ENCODE peak calls at places on chromosomes 6 and 20, in ten cellular contexts. P is CD8-positive, alpha-beta T cell; Z is gastrocnemius medialis; F is breast epithelium; H is pancreas; N is HCT116; X is thyroid gland; U is BE2C; C is cardiac muscle cell; R is SK-N-SH. Y is an unnamed sample. For H3K4me1 and H3K9me3, the result is how much of the 10 kb centered on the place peaks cover.

GRCh38 chr6:121759370-121759769 is 323.9 kb downstream of the GJA1 start:
- DNase-seq in P (no peak), U (no peak), C (no peak), F (no peak), Z (no peak), R (no peak), N (no peak), H (no peak), X (no peak), Y (no peak)

GRCh38 chr6:6004147-6004995 is 2.4 kb downstream of the NRN1 start:
- DNase-seq in N (no peak), C (no peak), Z (no peak), F (no peak), U (no peak), H (no peak), X (no peak), P (no peak), R (peak), Y (peak)

GRCh38 chr20:44731657-44732056 is 14.0 kb upstream of the KCNK15 start:
- DNase-seq in Z (no peak), R (no peak), N (no peak), H (no peak), P (no peak), U (no peak), C (no peak), F (no peak), X (peak), Y (no peak)

GRCh38 chr6:582370-582769 is 74.5 kb downstream of the HUS1B start:
- DNase-seq in N (no peak), R (no peak), X (no peak), H (no peak), P (no peak), F (no peak), Z (no peak), C (peak), U (no peak), Y (peak)

GRCh38 chr20:18361678-18362077 is 73.4 kb downstream of the ZNF133 start:
- DNase-seq in Z (no peak), C (no peak), R (no peak), H (no peak), U (no peak), P (no peak), F (no peak), N (no peak), X (no peak), Y (no peak)

GRCh38 chr6:99846021-99846420 is 148.0 kb downstream of the MCHR2 start:
- DNase-seq in P (no peak), C (no peak), X (no peak), R (no peak), F (no peak), H (no peak), Z (no peak), U (no peak), N (no peak), Y (no peak)

GRCh38 chr6:21634582-21634981 is 41.0 kb downstream of the SOX4 start:
- DNase-seq in F (no peak), N (no peak), X (no peak), H (no peak), P (no peak), C (peak), R (no peak), Z (no peak), U (no peak), Y (no peak)

GRCh38 chr6:136510299-136510698 is 39.9 kb downstream of the MAP7 start:
- DNase-seq in U (no peak), H (no peak), N (no peak), F (no peak), C (no peak), R (no peak), Z (no peak), X (no peak), P (no peak), Y (no peak)

GRCh38 chr6:150417899-150418824 is 49.4 kb downstream of the IYD start:
- DNase-seq in U (no peak), X (peak), P (peak), N (peak), R (peak), H (no peak), Z (no peak), C (peak), F (no peak), Y (peak)

GRCh38 chr6:82571431-82571830 is 207.8 kb downstream of the TPBG start:
- DNase-seq in P (no peak), N (no peak), Z (no peak), X (no peak), C (no peak), H (no peak), R (no peak), F (no peak), U (no peak), Y (no peak)

GRCh38 chr20:17663486-17663885 is 18.6 kb downstream of the RRBP1 start:
- DNase-seq in R (no peak), N (no peak), P (no peak), Z (no peak), X (no peak), F (no peak), C (no peak), H (no peak), U (no peak), Y (no peak)

GRCh38 chr20:41786158-41786557 is 168.0 kb upstream of the CHD6 start:
- DNase-seq in R (no peak), X (no peak), C (no peak), F (no peak), N (no peak), Z (no peak), U (no peak), H (no peak), P (no peak), Y (peak)

GRCh38 chr20:8809107-8809953 is 259.6 kb upstream of the PLCB4 start:
- DNase-seq in P (no peak), F (no peak), X (no peak), R (no peak), H (peak), U (no peak), N (no peak), Z (no peak), C (no peak), Y (no peak)
- H3K4me1 ChIP-seq in P (under half), F (under half), X (under half), R (under half), H (under half), U (under half), N (under half), Z (under half), C (under half), Y (under half)

DNA sequence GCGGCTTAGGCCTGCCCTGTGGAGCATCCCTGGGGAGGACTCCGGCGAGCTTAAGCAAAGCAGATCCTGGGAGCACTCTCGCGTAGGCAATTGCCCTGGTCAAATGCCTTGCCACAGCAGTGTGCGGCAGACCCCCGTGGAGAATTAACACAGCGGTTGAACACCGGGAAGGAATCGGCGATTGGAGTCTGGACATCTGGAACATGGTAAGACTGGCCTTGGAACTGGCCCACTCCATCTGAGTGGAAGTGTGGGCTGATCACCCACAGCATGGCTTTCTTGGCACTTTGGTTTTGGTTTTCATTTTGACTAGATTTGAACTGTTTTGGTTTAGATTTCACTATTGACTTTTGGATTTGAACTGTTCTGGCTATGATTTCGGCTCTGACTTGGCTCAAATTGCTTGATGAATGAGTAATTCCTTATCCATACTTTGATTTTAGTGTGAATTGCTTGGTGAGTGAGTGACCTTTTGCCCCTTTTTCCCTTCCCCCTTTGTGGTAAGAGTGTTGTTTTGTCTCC is 300.7 kb downstream of the RNGTT start:
- DNase-seq in F (no peak), P (no peak), Z (no peak), C (no peak), X (no peak), R (no peak), U (no peak), N (no peak), H (no peak), Y (no peak)
- H3K9me3 ChIP-seq in F (under half), P (under half), Z (under half), C (under half), X (under half), R (under half), U (under half), N (under half), H (under half), Y (under half)

GRCh38 chr6:156887623-156888269 is 110.6 kb downstream of the ARID1B start:
- DNase-seq in P (no peak), X (no peak), H (no peak), U (no peak), R (no peak), N (no peak), F (no peak), C (no peak), Z (no peak), Y (no peak)
- H3K4me1 ChIP-seq in P (under half), X (under half), H (under half), U (under half), R (under half), N (under half), F (under half), C (under half), Z (half or more), Y (under half)

DNA sequence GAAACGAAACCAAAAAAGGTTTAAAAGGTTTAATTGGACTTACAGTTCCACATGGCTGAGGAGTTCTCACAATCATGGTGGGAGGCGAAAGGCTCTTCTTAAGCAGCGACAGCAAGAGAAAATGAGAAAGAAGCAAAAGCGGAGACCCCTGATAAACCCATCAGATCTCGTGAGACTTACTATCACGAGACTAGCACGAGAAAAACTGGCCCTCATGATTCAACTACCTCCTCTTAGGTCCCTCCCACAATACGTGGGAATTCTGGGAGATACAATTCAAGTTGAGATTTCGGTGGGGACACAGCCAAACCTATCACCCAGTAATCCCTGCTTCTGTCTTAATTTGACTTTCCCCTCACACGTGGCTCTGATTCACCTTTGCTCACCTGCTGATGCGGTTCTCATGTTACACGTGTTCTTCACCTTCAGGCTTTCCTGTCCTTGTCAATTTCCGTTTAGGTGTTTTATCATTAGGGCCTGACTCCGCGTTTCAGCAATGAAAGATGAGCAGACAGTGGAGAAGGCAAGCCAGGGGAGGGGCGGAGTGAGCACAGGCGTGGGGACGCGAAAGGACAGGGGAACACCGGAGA is 57.1 kb downstream of the AGPAT4 start:
- DNase-seq in F (no peak), H (no peak), C (no peak), P (no peak), N (no peak), X (no peak), Z (no peak), U (no peak), R (no peak), Y (no peak)
- H3K9me3 ChIP-seq in F (under half), H (under half), C (under half), P (under half), N (under half), X (under half), Z (under half), U (under half), R (under half), Y (under half)

GRCh38 chr20:5656136-5656535 is 94.1 kb upstream of the SHLD1 start:
- DNase-seq in P (no peak), C (no peak), Z (no peak), F (no peak), X (no peak), H (no peak), N (no peak), U (no peak), R (no peak), Y (no peak)

GRCh38 chr20:5654557-5654956 is 95.6 kb upstream of the SHLD1 start:
- DNase-seq in C (no peak), P (no peak), N (no peak), Z (no peak), H (no peak), X (no peak), F (no peak), U (no peak), R (no peak), Y (no peak)

GRCh38 chr20:5658897-5659296 is 91.3 kb upstream of the SHLD1 start:
- DNase-seq in C (peak), X (peak), R (no peak), P (peak), F (peak), U (no peak), Z (peak), H (peak), N (no peak), Y (no peak)

GRCh38 chr20:5657873-5658200 is 92.4 kb upstream of the SHLD1 start:
- DNase-seq in N (no peak), Z (no peak), C (no peak), P (no peak), U (no peak), F (no peak), R (no peak), X (no peak), H (no peak), Y (no peak)

GRCh38 chr20:5657190-5657872 is 92.9 kb upstream of the SHLD1 start:
- DNase-seq in F (peak), N (no peak), U (no peak), C (peak), R (peak), H (peak), X (peak), P (no peak), Z (peak), Y (peak)
- H3K4me1 ChIP-seq in F (under half), N (under half), U (under half), C (under half), R (under half), H (under half), X (under half), P (under half), Z (under half), Y (under half)

GRCh38 chr6:148648754-148649453 is 97.9 kb upstream of the UST start:
- DNase-seq in H (no peak), U (no peak), P (no peak), F (no peak), X (no peak), R (no peak), N (no peak), C (no peak), Z (no peak), Y (no peak)

GRCh38 chr6:148657053-148657452 is 89.8 kb upstream of the UST start:
- DNase-seq in P (no peak), H (no peak), Z (no peak), U (no peak), R (no peak), C (no peak), N (no peak), X (no peak), F (no peak), Y (no peak)

GRCh38 chr6:148649454-148649963 is 97.3 kb upstream of the UST start:
- DNase-seq in P (no peak), X (peak), R (no peak), Z (no peak), N (no peak), U (no peak), C (no peak), F (no peak), H (no peak), Y (no peak)

GRCh38 chr6:148650941-148651540 is 95.8 kb upstream of the UST start:
- DNase-seq in P (no peak), F (no peak), X (peak), U (no peak), R (no peak), N (no peak), C (no peak), H (no peak), Z (no peak), Y (no peak)

DNA sequence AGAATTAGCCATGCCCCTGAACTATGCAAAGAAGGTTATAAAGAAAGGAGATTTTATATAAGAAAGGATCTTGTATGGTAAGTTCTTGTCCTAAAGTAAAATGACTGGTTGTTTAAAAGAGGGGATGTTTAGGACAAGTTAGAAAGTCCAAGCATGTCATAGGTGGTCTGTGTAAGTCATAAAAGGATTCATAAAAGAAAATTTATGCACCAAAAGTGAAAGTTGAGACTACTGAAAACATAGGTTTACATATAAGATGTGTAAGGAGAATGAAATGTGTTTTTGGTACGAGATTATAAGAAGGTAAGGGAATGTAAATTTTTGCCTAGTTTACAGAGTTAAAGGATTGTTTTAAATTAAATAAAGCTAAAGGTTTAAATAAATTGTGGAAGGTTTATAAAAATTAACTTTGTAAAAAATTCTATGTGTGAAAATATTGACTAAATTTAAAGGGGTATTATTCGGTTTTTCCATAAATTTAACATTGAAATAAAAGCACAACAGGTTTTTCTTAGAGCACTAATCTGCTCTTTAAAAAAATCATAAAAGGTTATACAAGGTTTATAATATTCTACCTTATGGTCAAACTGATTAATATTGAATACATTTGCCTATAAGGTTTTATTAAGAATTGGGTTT is 93.6 kb upstream of the UST start:
- DNase-seq in H (no peak), N (peak), U (no peak), X (no peak), C (peak), F (no peak), R (no peak), P (no peak), Z (no peak), Y (no peak)
- H3K9me3 ChIP-seq in H (under half), N (under half), U (under half), X (under half), C (under half), F (under half), R (under half), P (under half), Z (under half), Y (under half)

DNA sequence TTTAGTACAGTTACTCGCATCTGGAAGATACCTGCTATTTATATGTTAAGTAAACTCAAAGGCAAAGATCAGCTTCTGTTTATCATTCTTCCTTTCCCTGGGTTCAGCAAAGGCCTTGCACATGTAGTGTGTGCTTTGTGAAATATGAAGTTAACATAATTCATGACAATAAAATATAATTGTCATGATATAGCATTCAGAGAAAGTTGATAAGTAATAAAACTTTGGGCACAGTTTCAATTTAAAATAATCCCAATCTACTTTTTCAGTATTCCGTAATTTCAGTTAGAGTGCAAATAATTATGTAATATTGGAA is 51.9 kb upstream of the ZNF217 start:
- DNase-seq in R (no peak), N (no peak), P (no peak), H (no peak), U (no peak), C (no peak), Z (no peak), F (no peak), X (no peak), Y (no peak)
- H3K4me1 ChIP-seq in R (under half), N (under half), P (under half), H (under half), U (under half), C (under half), Z (under half), F (under half), X (under half), Y (under half)

DNA sequence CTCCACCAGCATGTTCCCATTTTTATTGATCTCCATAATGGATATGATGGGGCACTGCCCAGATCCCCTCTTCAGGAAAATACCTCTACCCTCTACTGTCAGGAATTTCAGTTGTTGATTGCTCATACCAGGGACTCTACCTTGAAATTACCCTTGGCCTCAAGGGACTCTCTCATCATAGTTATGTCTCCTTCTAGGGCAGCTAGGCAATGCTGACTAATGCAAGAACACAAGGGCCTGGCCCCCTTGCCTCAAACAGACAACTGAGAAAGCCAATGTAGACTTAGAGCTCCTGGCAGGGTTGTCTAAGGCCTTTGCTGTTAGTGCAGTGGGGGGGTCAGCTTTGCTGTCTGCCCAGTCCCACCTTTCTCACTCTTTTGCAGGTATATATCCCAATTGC is 493.1 kb downstream of the BTBD3 start:
- DNase-seq in F (no peak), Z (no peak), X (no peak), H (no peak), N (no peak), R (no peak), P (no peak), C (no peak), U (no peak), Y (no peak)
- H3K9me3 ChIP-seq in F (under half), Z (under half), X (under half), H (under half), N (under half), R (under half), P (under half), C (under half), U (under half), Y (under half)